ENCODE peak calls at places on chromosomes 1 and 21, in seven cellular contexts. C is A673, P is AG04450, H is colonic mucosa, S is heart left ventricle, J is IMR-90, X is GM12865. I is an unnamed sample.
A peak's percentile ranks its signal among the peaks of the same experiment; 100 is the strongest.

GRCh38 chr21:35297665-35298064 is 248.6 kb upstream of the RUNX1 start:
- DNase-seq in J (no peak), X (no peak), S (no peak), C (no peak), H (no peak), P (no peak), I (no peak)

GRCh38 chr1:3838788-3839187 is 18.2 kb downstream of the CEP104 start:
- DNase-seq in H (no peak), C (no peak), J (no peak), P (no peak), X (no peak), S (no peak), I (no peak)

GRCh38 chr1:22773981-22774471 is 63.4 kb downstream of the EPHB2 start:
- DNase-seq in C (peak; percentile 21), H (peak; percentile 64), J (peak; percentile 38), S (peak; percentile 58), P (no peak), X (no peak), I (no peak)

GRCh38 chr1:83554174-83554573 is 444.8 kb downstream of the TTLL7 start:
- DNase-seq in J (no peak), S (peak; percentile 26), C (no peak), X (peak; percentile 33), P (no peak), H (no peak), I (no peak)

GRCh38 chr21:44418876-44419230 is 36.5 kb upstream of the LRRC3 start:
- DNase-seq in S (no peak), P (no peak), H (no peak), X (no peak), C (no peak), J (no peak), I (no peak)

GRCh38 chr1:98991127-98992003 is 13.3 kb downstream of the PLPPR5 start:
- DNase-seq in H (no peak), P (peak; percentile 47), J (peak; percentile 93), S (no peak), C (peak; percentile 67), X (peak; percentile 31), I (no peak)

GRCh38 chr1:198228925-198229324 is 72.1 kb downstream of the NEK7 start:
- DNase-seq in X (no peak), S (no peak), C (no peak), J (no peak), P (no peak), H (no peak), I (no peak)

GRCh38 chr1:50968021-50968883 is 1.8 kb upstream of the CDKN2C start:
- DNase-seq in S (peak; percentile 94), P (peak; percentile 76), X (peak; percentile 94), C (peak; percentile 96), H (peak; percentile 93), J (peak; percentile 89), I (peak; percentile 88)

GRCh38 chr1:2322065-2322571 is 69.2 kb downstream of the MORN1 start:
- DNase-seq in J (peak; percentile 80), H (no peak), S (peak; percentile 84), P (peak; percentile 56), C (no peak), X (no peak), I (no peak)

GRCh38 chr1:58884706-58885661 is 101.1 kb upstream of the JUN start:
- DNase-seq in H (peak; percentile 90), P (no peak), J (no peak), X (no peak), S (no peak), C (no peak), I (no peak)

GRCh38 chr21:45544449-45545235 is 2.4 kb upstream of the SLC19A1 start:
- DNase-seq in H (no peak), C (no peak), S (no peak), J (no peak), X (no peak), P (no peak), I (peak; percentile 16)

GRCh38 chr1:36754366-36754765 is 271.7 kb upstream of the CSF3R start:
- DNase-seq in H (no peak), X (no peak), P (no peak), S (no peak), J (no peak), C (no peak), I (no peak)

GRCh38 chr1:33152685-33153432 is 29.0 kb downstream of the TRIM62 start:
- DNase-seq in C (peak; percentile 84), S (peak; percentile 94), H (no peak), J (no peak), P (no peak), X (peak; percentile 16), I (no peak)

GRCh38 chr1:3393024-3393986 is 61.2 kb upstream of the ARHGEF16 start:
- DNase-seq in X (no peak), H (peak; percentile 29), P (no peak), S (peak; percentile 89), J (peak; percentile 12), C (no peak), I (no peak)

GRCh38 chr1:153970346-153970745 is 2.6 kb downstream of the CREB3L4 start:
- DNase-seq in J (no peak), S (no peak), X (no peak), P (no peak), C (no peak), H (no peak), I (no peak)

GRCh38 chr1:40039757-40040510 is 595 bp upstream of the CAP1 start:
- DNase-seq in H (peak; percentile 93), X (peak; percentile 97), P (peak; percentile 74), C (peak; percentile 68), J (peak; percentile 79), S (peak; percentile 95), I (peak; percentile 88)

GRCh38 chr1:178506177-178506576 is 6.7 kb upstream of the TEX35 start:
- DNase-seq in J (no peak), P (no peak), H (no peak), X (no peak), C (no peak), S (no peak), I (no peak)

GRCh38 chr1:29703596-29703995 is 467.3 kb downstream of the PTPRU start:
- DNase-seq in X (peak; percentile 30), C (peak; percentile 61), H (peak; percentile 20), J (peak; percentile 54), S (no peak), P (no peak), I (peak; percentile 43)

GRCh38 chr1:11318982-11319381 is 46.0 kb downstream of the UBIAD1 start:
- DNase-seq in H (no peak), C (peak; percentile 25), X (peak; percentile 13), J (no peak), P (no peak), S (no peak), I (no peak)

GRCh38 chr1:160117709-160118183 is 2.2 kb downstream of the ATP1A2 start:
- DNase-seq in P (no peak), H (no peak), J (peak; percentile 31), C (no peak), X (no peak), S (peak; percentile 74), I (no peak)

GRCh38 chr1:159843459-159843858 is 16.8 kb downstream of the SLAMF8 start:
- DNase-seq in X (no peak), H (no peak), S (no peak), J (no peak), C (no peak), P (no peak), I (no peak)

GRCh38 chr21:44529011-44529421 is 11.0 kb downstream of the KRTAP10-1 start:
- DNase-seq in C (no peak), H (no peak), P (no peak), X (no peak), S (peak; percentile 17), J (no peak), I (no peak)

GRCh38 chr1:32241011-32241763 is 5.8 kb upstream of the FAM167B start:
- DNase-seq in H (peak; percentile 69), S (peak; percentile 71), J (peak; percentile 66), X (peak; percentile 37), P (no peak), C (peak; percentile 43), I (peak; percentile 71)

GRCh38 chr1:13725714-13726175 is 25.8 kb downstream of the PRDM2 start:
- DNase-seq in S (no peak), X (peak; percentile 76), P (no peak), C (peak; percentile 47), H (peak; percentile 55), J (peak; percentile 25), I (peak; percentile 39)
- TF ChIP-seq CTCF in S (peak; percentile 26), X (peak; percentile 65), P (peak; percentile 41), C (peak; percentile 63), H (peak; percentile 38), J (peak; percentile 25), I (peak; percentile 50)

GRCh38 chr1:152735648-152736047 is 22.2 kb upstream of the KPRP start:
- DNase-seq in H (no peak), P (no peak), J (no peak), X (no peak), S (no peak), C (no peak), I (no peak)
- TF ChIP-seq CTCF in H (no peak), P (no peak), J (no peak), X (no peak), S (no peak), C (peak; percentile 41), I (peak; percentile 11)

GRCh38 chr1:86018311-86018923 is 138.2 kb downstream of the COL24A1 start:
- DNase-seq in P (no peak), X (peak; percentile 54), J (peak; percentile 23), S (no peak), C (peak; percentile 56), H (no peak), I (peak; percentile 30)
- TF ChIP-seq CTCF in P (peak; percentile 85), X (peak; percentile 63), J (peak; percentile 68), S (peak; percentile 51), C (peak; percentile 87), H (peak; percentile 62), I (peak; percentile 65)

GRCh38 chr1:177228721-177229088 is 57.9 kb downstream of the BRINP2 start:
- DNase-seq in H (no peak), X (no peak), S (no peak), P (no peak), C (no peak), J (peak; percentile 50), I (no peak)

GRCh38 chr1:177235350-177235749 is 64.6 kb downstream of the BRINP2 start:
- DNase-seq in C (no peak), J (no peak), S (no peak), H (no peak), P (no peak), X (no peak), I (no peak)

GRCh38 chr1:177227978-177228720 is 57.4 kb downstream of the BRINP2 start:
- DNase-seq in S (no peak), H (no peak), X (no peak), J (no peak), P (no peak), C (peak; percentile 15), I (no peak)

GRCh38 chr1:177229781-177230180 is 59.0 kb downstream of the BRINP2 start:
- DNase-seq in S (no peak), C (no peak), X (no peak), P (no peak), H (no peak), J (no peak), I (no peak)

DNA sequence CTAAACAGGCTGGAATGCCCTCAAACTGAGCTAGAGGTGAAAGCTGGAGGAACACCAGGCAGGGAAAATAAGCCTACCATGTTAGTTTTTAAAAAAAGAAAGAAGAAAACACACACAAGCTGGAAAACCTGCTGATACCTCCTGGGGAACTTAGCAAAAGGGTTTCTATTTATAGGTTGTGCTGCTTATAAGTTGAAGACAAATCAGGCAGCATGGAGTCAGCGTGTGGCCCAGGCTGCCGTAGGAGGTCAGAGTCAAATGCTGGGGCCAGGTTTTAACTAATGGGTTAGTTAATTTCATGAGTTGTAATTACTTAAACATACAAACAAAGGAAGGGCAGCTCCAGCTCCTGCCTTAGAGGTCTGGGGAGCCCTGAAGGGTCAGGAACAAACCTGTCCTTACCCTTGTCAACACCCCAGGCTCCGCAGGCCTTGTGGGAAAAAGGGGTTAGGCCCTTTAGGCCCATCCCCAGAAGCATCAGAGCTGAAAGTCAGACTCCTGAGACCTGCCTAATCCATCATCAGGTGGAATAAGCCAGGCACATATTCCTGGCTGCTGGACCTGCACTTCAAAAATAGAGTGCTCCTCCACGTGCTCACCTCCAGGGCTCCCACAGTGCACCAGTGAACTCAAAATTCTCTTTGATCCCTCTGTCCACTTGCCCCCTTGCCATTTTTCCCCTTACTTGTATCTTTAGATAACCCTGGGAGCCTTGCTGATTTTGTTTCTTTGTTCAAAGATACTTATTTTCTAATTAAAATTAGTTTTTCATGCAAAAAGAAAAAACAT is 59.7 kb downstream of the BRINP2 start:
- DNase-seq in H (no peak), J (no peak), C (no peak), X (no peak), S (no peak), P (no peak), I (no peak)
- TF ChIP-seq CTCF in H (no peak), J (no peak), C (no peak), X (no peak), S (no peak), P (no peak), I (no peak)

I was measured in GM10248.